ENCODE peak calls at places on chromosomes 16 and 17, in six cellular contexts. One of them, this sample, is unnamed. For H3K9me3, the result is how much of the 10 kb centered on the place peaks cover.

GRCh38 chr17:49850772-49851386 is 3.0 kb upstream of the TAC4 start:
- DNase-seq in suprapubic skin: no peak
- DNase-seq in Peyer's patch: no peak
- DNase-seq in heart right ventricle: no peak
- DNase-seq in neuronal stem cell: no peak
- DNase-seq in MG63: no peak
- DNase-seq in this sample: peak

GRCh38 chr16:2968368-2968737 is 795 bp upstream of the PAQR4 start:
- DNase-seq in suprapubic skin: no peak
- DNase-seq in heart right ventricle: no peak
- DNase-seq in Peyer's patch: no peak
- DNase-seq in neuronal stem cell: no peak
- DNase-seq in MG63: no peak
- DNase-seq in this sample: no peak

GRCh38 chr17:29148790-29149430 is 31.3 kb downstream of the MYO18A start:
- DNase-seq in MG63: peak
- DNase-seq in heart right ventricle: peak
- DNase-seq in neuronal stem cell: peak
- DNase-seq in suprapubic skin: peak
- DNase-seq in Peyer's patch: peak
- DNase-seq in this sample: peak

GRCh38 chr16:72295914-72296313 is 124.0 kb upstream of the PMFBP1 start:
- DNase-seq in suprapubic skin: no peak
- DNase-seq in heart right ventricle: no peak
- DNase-seq in neuronal stem cell: no peak
- DNase-seq in MG63: no peak
- DNase-seq in Peyer's patch: no peak
- DNase-seq in this sample: no peak

GRCh38 chr16:75494696-75495601 is at the start of gene CHST6:
- DNase-seq in Peyer's patch: no peak
- DNase-seq in heart right ventricle: peak
- DNase-seq in neuronal stem cell: peak
- DNase-seq in suprapubic skin: no peak
- DNase-seq in MG63: no peak
- DNase-seq in this sample: peak

GRCh38 chr17:16190703-16191360 is 24.5 kb downstream of the NCOR1 start:
- DNase-seq in heart right ventricle: no peak
- DNase-seq in neuronal stem cell: no peak
- DNase-seq in Peyer's patch: no peak
- DNase-seq in suprapubic skin: no peak
- DNase-seq in MG63: no peak
- DNase-seq in this sample: no peak

GRCh38 chr16:50810241-50810965 is 68.5 kb downstream of the CYLD start:
- DNase-seq in neuronal stem cell: no peak
- DNase-seq in MG63: no peak
- DNase-seq in suprapubic skin: no peak
- DNase-seq in Peyer's patch: no peak
- DNase-seq in heart right ventricle: no peak
- DNase-seq in this sample: no peak

GRCh38 chr17:33316733-33317132 is 23.6 kb upstream of the ASIC2 start:
- DNase-seq in MG63: no peak
- DNase-seq in heart right ventricle: no peak
- DNase-seq in suprapubic skin: no peak
- DNase-seq in neuronal stem cell: no peak
- DNase-seq in Peyer's patch: no peak
- DNase-seq in this sample: no peak

GRCh38 chr17:44788139-44788538 is 29.4 kb downstream of the ADAM11 start:
- DNase-seq in MG63: no peak
- DNase-seq in neuronal stem cell: no peak
- DNase-seq in suprapubic skin: peak
- DNase-seq in heart right ventricle: no peak
- DNase-seq in Peyer's patch: no peak
- DNase-seq in this sample: no peak

GRCh38 chr16:46903255-46903905 is 19.2 kb downstream of the GPT2 start:
- DNase-seq in neuronal stem cell: no peak
- DNase-seq in suprapubic skin: no peak
- DNase-seq in MG63: no peak
- DNase-seq in Peyer's patch: peak
- DNase-seq in heart right ventricle: no peak
- DNase-seq in this sample: no peak

GRCh38 chr16:20898938-20899502 is 1.1 kb downstream of the DCUN1D3 start:
- DNase-seq in MG63: no peak
- DNase-seq in suprapubic skin: no peak
- DNase-seq in neuronal stem cell: no peak
- DNase-seq in Peyer's patch: no peak
- DNase-seq in heart right ventricle: no peak
- DNase-seq in this sample: peak

GRCh38 chr16:55570159-55570558 is 3.7 kb downstream of the CAPNS2 start:
- DNase-seq in Peyer's patch: no peak
- DNase-seq in neuronal stem cell: no peak
- DNase-seq in MG63: no peak
- DNase-seq in suprapubic skin: no peak
- DNase-seq in heart right ventricle: no peak
- DNase-seq in this sample: no peak

GRCh38 chr16:9434659-9435058 is 343.2 kb downstream of the HAPSTR1 start:
- DNase-seq in suprapubic skin: no peak
- DNase-seq in neuronal stem cell: no peak
- DNase-seq in Peyer's patch: no peak
- DNase-seq in MG63: no peak
- DNase-seq in heart right ventricle: no peak
- DNase-seq in this sample: no peak

GRCh38 chr17:81641825-81642489 is 5.0 kb downstream of the TSPAN10 start:
- DNase-seq in Peyer's patch: no peak
- DNase-seq in suprapubic skin: no peak
- DNase-seq in heart right ventricle: no peak
- DNase-seq in MG63: peak
- DNase-seq in neuronal stem cell: no peak
- DNase-seq in this sample: peak

GRCh38 chr16:983044-984030 is 1.8 kb downstream of the SOX8 start:
- DNase-seq in MG63: no peak
- DNase-seq in Peyer's patch: no peak
- DNase-seq in neuronal stem cell: no peak
- DNase-seq in suprapubic skin: no peak
- DNase-seq in heart right ventricle: no peak
- DNase-seq in this sample: peak

GRCh38 chr16:4852221-4852872 is 5.1 kb downstream of the UBN1 start:
- DNase-seq in neuronal stem cell: no peak
- DNase-seq in Peyer's patch: peak
- DNase-seq in heart right ventricle: no peak
- DNase-seq in suprapubic skin: no peak
- DNase-seq in MG63: peak
- DNase-seq in this sample: peak

GRCh38 chr17:75589919-75590303 is 2.3 kb downstream of the MYO15B start:
- DNase-seq in MG63: no peak
- DNase-seq in suprapubic skin: peak
- DNase-seq in neuronal stem cell: no peak
- DNase-seq in heart right ventricle: no peak
- DNase-seq in Peyer's patch: no peak
- DNase-seq in this sample: no peak

GRCh38 chr16:56972898-56973689 is 11.3 kb downstream of the CETP start:
- DNase-seq in Peyer's patch: no peak
- DNase-seq in suprapubic skin: no peak
- DNase-seq in heart right ventricle: no peak
- DNase-seq in MG63: no peak
- DNase-seq in neuronal stem cell: no peak
- DNase-seq in this sample: no peak

GRCh38 chr16:12171706-12172105 is 195.2 kb downstream of the SNX29 start:
- DNase-seq in Peyer's patch: no peak
- DNase-seq in heart right ventricle: no peak
- DNase-seq in suprapubic skin: no peak
- DNase-seq in MG63: no peak
- DNase-seq in neuronal stem cell: no peak
- DNase-seq in this sample: no peak

GRCh38 chr17:70563301-70563820 is 394.0 kb downstream of the KCNJ2 start:
- DNase-seq in heart right ventricle: peak
- DNase-seq in Peyer's patch: no peak
- DNase-seq in MG63: peak
- DNase-seq in neuronal stem cell: no peak
- DNase-seq in suprapubic skin: no peak
- DNase-seq in this sample: peak

GRCh38 chr17:73838815-73839214 is 194.6 kb upstream of the SDK2 start:
- DNase-seq in MG63: no peak
- DNase-seq in heart right ventricle: no peak
- DNase-seq in neuronal stem cell: no peak
- DNase-seq in suprapubic skin: no peak
- DNase-seq in Peyer's patch: no peak
- DNase-seq in this sample: no peak

GRCh38 chr17:40099627-40100418 is 566 bp downstream of the NR1D1 start:
- DNase-seq in Peyer's patch: no peak
- DNase-seq in neuronal stem cell: no peak
- DNase-seq in heart right ventricle: no peak
- DNase-seq in suprapubic skin: no peak
- DNase-seq in MG63: no peak
- DNase-seq in this sample: peak

GRCh38 chr16:89924925-89925307 is 1.8 kb downstream of the TUBB3 start:
- DNase-seq in heart right ventricle: no peak
- DNase-seq in suprapubic skin: no peak
- DNase-seq in MG63: no peak
- DNase-seq in neuronal stem cell: no peak
- DNase-seq in Peyer's patch: no peak
- DNase-seq in this sample: peak

DNA sequence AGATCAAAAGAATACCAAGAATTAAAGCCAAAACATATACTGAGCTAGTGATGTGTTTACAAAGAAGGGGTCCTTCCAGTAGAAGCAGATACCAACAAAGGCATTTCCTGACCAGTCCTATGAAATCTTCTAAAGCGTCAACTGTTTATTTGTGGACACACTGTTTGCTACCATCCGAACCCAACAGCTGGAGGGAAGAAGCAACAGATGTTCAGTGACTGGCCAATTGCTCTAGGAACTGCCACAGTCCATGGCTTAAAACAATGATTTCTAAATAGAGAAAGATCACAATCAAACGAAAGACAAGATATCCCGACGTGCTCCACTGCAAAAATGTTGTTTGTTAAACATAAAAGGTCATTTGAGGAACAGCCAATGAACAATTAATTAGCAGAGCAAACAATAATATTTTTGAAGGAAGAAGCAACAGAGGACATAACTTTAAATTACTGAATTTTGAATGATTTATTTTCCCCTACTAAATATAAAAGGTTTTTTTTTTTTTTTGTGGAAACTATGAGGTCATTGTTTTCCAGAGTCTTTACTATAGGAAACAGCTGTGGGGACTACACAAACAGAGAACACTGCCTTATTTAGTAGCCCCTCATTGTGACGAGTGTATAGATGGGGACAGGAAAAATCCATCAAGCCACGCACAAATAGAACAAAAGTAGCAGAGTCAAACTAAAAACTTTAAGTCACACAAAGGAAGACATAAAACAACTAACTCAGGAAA is 17.2 kb downstream of the USP31 start:
- DNase-seq in MG63: peak
- DNase-seq in heart right ventricle: no peak
- DNase-seq in suprapubic skin: no peak
- DNase-seq in Peyer's patch: no peak
- DNase-seq in neuronal stem cell: no peak
- DNase-seq in this sample: peak
- H3K9me3 ChIP-seq in MG63: under half
- H3K9me3 ChIP-seq in heart right ventricle: under half
- H3K9me3 ChIP-seq in suprapubic skin: under half
- H3K9me3 ChIP-seq in Peyer's patch: under half
- H3K9me3 ChIP-seq in neuronal stem cell: under half
- H3K9me3 ChIP-seq in this sample: under half

GRCh38 chr16:22333457-22333994 is 36.3 kb downstream of the POLR3E start:
- DNase-seq in MG63: no peak
- DNase-seq in suprapubic skin: no peak
- DNase-seq in heart right ventricle: no peak
- DNase-seq in neuronal stem cell: no peak
- DNase-seq in Peyer's patch: no peak
- DNase-seq in this sample: no peak

GRCh38 chr16:22336581-22336980 is 37.8 kb downstream of the CDR2 start:
- DNase-seq in suprapubic skin: no peak
- DNase-seq in heart right ventricle: no peak
- DNase-seq in MG63: no peak
- DNase-seq in Peyer's patch: no peak
- DNase-seq in neuronal stem cell: no peak
- DNase-seq in this sample: no peak

GRCh38 chr16:22337849-22338248 is 36.6 kb downstream of the CDR2 start:
- DNase-seq in MG63: no peak
- DNase-seq in suprapubic skin: no peak
- DNase-seq in Peyer's patch: no peak
- DNase-seq in heart right ventricle: no peak
- DNase-seq in neuronal stem cell: no peak
- DNase-seq in this sample: no peak

GRCh38 chr16:22335668-22336246 is 38.5 kb downstream of the POLR3E start:
- DNase-seq in neuronal stem cell: no peak
- DNase-seq in Peyer's patch: no peak
- DNase-seq in MG63: no peak
- DNase-seq in heart right ventricle: no peak
- DNase-seq in suprapubic skin: no peak
- DNase-seq in this sample: no peak

GRCh38 chr16:22337045-22337444 is 37.4 kb downstream of the CDR2 start:
- DNase-seq in heart right ventricle: no peak
- DNase-seq in Peyer's patch: no peak
- DNase-seq in neuronal stem cell: no peak
- DNase-seq in suprapubic skin: no peak
- DNase-seq in MG63: no peak
- DNase-seq in this sample: no peak
- H3K9me3 ChIP-seq in heart right ventricle: under half
- H3K9me3 ChIP-seq in Peyer's patch: under half
- H3K9me3 ChIP-seq in neuronal stem cell: under half
- H3K9me3 ChIP-seq in suprapubic skin: under half
- H3K9me3 ChIP-seq in MG63: under half
- H3K9me3 ChIP-seq in this sample: under half

DNA sequence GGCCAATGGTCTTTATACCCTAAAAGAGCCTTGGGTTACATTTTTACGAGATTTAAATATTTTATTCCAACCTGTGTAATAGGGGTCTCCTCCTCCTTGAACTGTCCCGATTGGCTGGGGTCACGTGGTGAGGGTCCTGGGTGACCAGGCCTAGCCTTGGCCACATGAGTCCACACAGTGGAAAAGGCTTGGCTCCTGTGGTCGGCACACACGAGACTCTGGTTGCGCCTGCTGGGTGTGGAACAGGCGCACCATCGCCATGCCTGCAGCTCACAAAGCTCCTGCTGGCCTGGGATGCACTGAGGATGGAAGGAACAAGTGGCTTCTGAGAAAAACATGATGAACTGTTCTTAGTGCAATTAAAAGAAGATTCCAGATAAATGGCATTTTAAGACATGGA is 103.9 kb upstream of the ZNF750 start:
- DNase-seq in Peyer's patch: peak
- DNase-seq in neuronal stem cell: no peak
- DNase-seq in suprapubic skin: no peak
- DNase-seq in MG63: no peak
- DNase-seq in heart right ventricle: no peak
- DNase-seq in this sample: no peak
- H3K9me3 ChIP-seq in Peyer's patch: under half
- H3K9me3 ChIP-seq in neuronal stem cell: half or more
- H3K9me3 ChIP-seq in suprapubic skin: under half
- H3K9me3 ChIP-seq in MG63: under half
- H3K9me3 ChIP-seq in heart right ventricle: under half
- H3K9me3 ChIP-seq in this sample: under half

DNA sequence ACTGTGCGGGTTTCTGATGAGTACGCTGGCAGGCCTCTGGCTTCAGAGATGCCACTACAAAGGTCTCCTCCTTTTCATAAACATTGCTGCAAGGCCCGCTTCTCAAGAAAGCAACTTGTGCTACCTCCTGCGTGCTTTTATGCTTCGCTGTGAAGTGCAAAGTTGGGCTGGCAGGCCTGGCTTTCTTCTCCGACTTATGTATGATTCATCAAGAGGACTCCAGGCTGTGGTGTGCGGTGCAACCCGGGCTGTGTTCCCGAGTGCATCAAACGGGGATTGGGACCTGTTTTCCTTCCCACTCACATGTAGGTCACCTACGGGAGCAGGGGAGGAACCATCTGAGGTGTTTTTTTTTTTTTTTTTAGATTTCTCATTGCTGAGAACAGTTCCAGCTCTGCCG is 534.1 kb downstream of the WWOX start:
- DNase-seq in MG63: peak
- DNase-seq in heart right ventricle: no peak
- DNase-seq in Peyer's patch: no peak
- DNase-seq in suprapubic skin: no peak
- DNase-seq in neuronal stem cell: no peak
- DNase-seq in this sample: no peak
- H3K9me3 ChIP-seq in MG63: under half
- H3K9me3 ChIP-seq in heart right ventricle: under half
- H3K9me3 ChIP-seq in Peyer's patch: under half
- H3K9me3 ChIP-seq in suprapubic skin: under half
- H3K9me3 ChIP-seq in neuronal stem cell: under half
- H3K9me3 ChIP-seq in this sample: under half